ENCODE peak calls at places on chromosome 13, in seven cellular contexts. G is hepatic stellate cell; W is stimulated activated CD4-positive, alpha-beta T cell treated with anti-CD3 and anti-CD28 coated beads, Interleukin-2, amount 100 ng/mL, for 4 hours; N is nucleus accumbens; R is NCI-H1092 treated with DMSO at 0.1 percent for 48 hours; T is GDM1; J is OCI-LY7. C is an unnamed sample.

GRCh38 chr13:35465345-35465744 is 11.1 kb downstream of the MAB21L1 start:
- DNase-seq in W (no peak), G (no peak), N (no peak), R (no peak), J (no peak), T (no peak), C (no peak)

GRCh38 chr13:110507678-110508381 is 53.7 kb downstream of the RAB20 start:
- DNase-seq in W (no peak), R (no peak), N (no peak), G (no peak), J (no peak), T (no peak), C (no peak)

GRCh38 chr13:33367931-33368330 is 82.4 kb upstream of the STARD13 start:
- DNase-seq in J (no peak), N (no peak), W (no peak), T (peak), G (no peak), R (peak), C (no peak)

GRCh38 chr13:77172650-77173049 is 145.7 kb upstream of the FBXL3 start:
- DNase-seq in N (no peak), T (no peak), G (no peak), R (no peak), J (no peak), W (no peak), C (no peak)

GRCh38 chr13:21673592-21674270 is 2.9 kb downstream of the FGF9 start:
- DNase-seq in N (no peak), T (no peak), R (peak), W (no peak), J (peak), G (peak), C (peak)

GRCh38 chr13:77222909-77223308 is 104.0 kb downstream of the MYCBP2 start:
- DNase-seq in J (no peak), R (no peak), W (no peak), N (no peak), G (no peak), T (no peak), C (no peak)

GRCh38 chr13:26254583-26255102 is 714 bp downstream of the CDK8 start:
- DNase-seq in R (peak), N (peak), J (peak), G (peak), T (peak), W (peak), C (peak)

GRCh38 chr13:70630247-70630646 is 522.0 kb upstream of the KLHL1 start:
- DNase-seq in T (no peak), W (no peak), N (no peak), G (no peak), J (no peak), R (no peak), C (no peak)

GRCh38 chr13:109610517-109610916 is 175.9 kb downstream of the IRS2 start:
- DNase-seq in J (peak), G (peak), R (no peak), N (no peak), W (peak), T (peak), C (no peak)